ENCODE peak calls at places on chromosomes 1 and 21, in four cellular contexts. One of them, this sample, is unnamed.

GRCh38 chr1:180198186-180198585 is 31.9 kb upstream of the LHX4 start:
- DNase-seq in HepG2: no peak
- DNase-seq in K562: no peak
- DNase-seq in GM12878: no peak
- DNase-seq in this sample: no peak

GRCh38 chr21:41825881-41826280 is 53.3 kb downstream of the PRDM15 start:
- DNase-seq in K562: no peak
- DNase-seq in GM12878: no peak
- DNase-seq in HepG2: no peak
- DNase-seq in this sample: no peak

GRCh38 chr1:39650431-39650830 is 11.0 kb upstream of the HEYL start:
- DNase-seq in GM12878: no peak
- DNase-seq in K562: no peak
- DNase-seq in HepG2: no peak
- DNase-seq in this sample: no peak

GRCh38 chr1:22769932-22770331 is 59.3 kb downstream of the EPHB2 start:
- DNase-seq in GM12878: no peak
- DNase-seq in K562: no peak
- DNase-seq in HepG2: no peak
- DNase-seq in this sample: no peak

GRCh38 chr1:160628799-160629263 is 18.0 kb downstream of the SLAMF1 start:
- DNase-seq in K562: no peak
- DNase-seq in GM12878: no peak
- DNase-seq in HepG2: no peak
- DNase-seq in this sample: no peak

GRCh38 chr1:9128520-9129371 is at the start of gene GPR157:
- DNase-seq in HepG2: peak; percentile 62
- DNase-seq in K562: peak; percentile 100
- DNase-seq in GM12878: no peak
- DNase-seq in this sample: peak; percentile 95

GRCh38 chr1:217188280-217189235 is 442.3 kb downstream of the GPATCH2 start:
- DNase-seq in K562: no peak
- DNase-seq in GM12878: no peak
- DNase-seq in HepG2: no peak
- DNase-seq in this sample: no peak

GRCh38 chr1:164731161-164731747 is 172.3 kb downstream of the PBX1 start:
- DNase-seq in K562: no peak
- DNase-seq in HepG2: no peak
- DNase-seq in GM12878: no peak
- DNase-seq in this sample: no peak

GRCh38 chr1:224783006-224783651 is 146.3 kb upstream of the DNAH14 start:
- DNase-seq in GM12878: peak; percentile 72
- DNase-seq in K562: no peak
- DNase-seq in HepG2: peak; percentile 10
- DNase-seq in this sample: no peak

GRCh38 chr1:206739411-206740076 is 31.0 kb upstream of the IL19 start:
- DNase-seq in K562: no peak
- DNase-seq in HepG2: no peak
- DNase-seq in GM12878: peak; percentile 99
- DNase-seq in this sample: no peak

GRCh38 chr1:111907321-111907720 is 82.1 kb downstream of the KCND3 start:
- DNase-seq in HepG2: no peak
- DNase-seq in GM12878: no peak
- DNase-seq in K562: no peak
- DNase-seq in this sample: no peak

GRCh38 chr1:243963566-243963965 is 87.5 kb upstream of the ZBTB18 start:
- DNase-seq in K562: no peak
- DNase-seq in HepG2: no peak
- DNase-seq in GM12878: no peak
- DNase-seq in this sample: no peak

GRCh38 chr1:20962576-20963258 is 175.6 kb upstream of the HP1BP3 start:
- DNase-seq in HepG2: no peak
- DNase-seq in GM12878: no peak
- DNase-seq in K562: no peak
- DNase-seq in this sample: no peak

GRCh38 chr1:202159534-202160371 is 649 bp downstream of the PTPN7 start:
- DNase-seq in K562: peak; percentile 77
- DNase-seq in HepG2: no peak
- DNase-seq in GM12878: no peak
- DNase-seq in this sample: no peak

GRCh38 chr21:25571726-25572121 is 35.6 kb downstream of the MRPL39 start:
- DNase-seq in K562: no peak
- DNase-seq in HepG2: no peak
- DNase-seq in GM12878: no peak
- DNase-seq in this sample: no peak

GRCh38 chr21:25577765-25578069 is 29.6 kb downstream of the MRPL39 start:
- DNase-seq in HepG2: no peak
- DNase-seq in K562: no peak
- DNase-seq in GM12878: no peak
- DNase-seq in this sample: no peak

GRCh38 chr21:25569711-25570110 is 37.6 kb downstream of the MRPL39 start:
- DNase-seq in K562: no peak
- DNase-seq in GM12878: no peak
- DNase-seq in HepG2: no peak
- DNase-seq in this sample: no peak

GRCh38 chr21:25572895-25573310 is 34.4 kb downstream of the MRPL39 start:
- DNase-seq in K562: no peak
- DNase-seq in HepG2: no peak
- DNase-seq in GM12878: peak; percentile 78
- DNase-seq in this sample: no peak

DNA sequence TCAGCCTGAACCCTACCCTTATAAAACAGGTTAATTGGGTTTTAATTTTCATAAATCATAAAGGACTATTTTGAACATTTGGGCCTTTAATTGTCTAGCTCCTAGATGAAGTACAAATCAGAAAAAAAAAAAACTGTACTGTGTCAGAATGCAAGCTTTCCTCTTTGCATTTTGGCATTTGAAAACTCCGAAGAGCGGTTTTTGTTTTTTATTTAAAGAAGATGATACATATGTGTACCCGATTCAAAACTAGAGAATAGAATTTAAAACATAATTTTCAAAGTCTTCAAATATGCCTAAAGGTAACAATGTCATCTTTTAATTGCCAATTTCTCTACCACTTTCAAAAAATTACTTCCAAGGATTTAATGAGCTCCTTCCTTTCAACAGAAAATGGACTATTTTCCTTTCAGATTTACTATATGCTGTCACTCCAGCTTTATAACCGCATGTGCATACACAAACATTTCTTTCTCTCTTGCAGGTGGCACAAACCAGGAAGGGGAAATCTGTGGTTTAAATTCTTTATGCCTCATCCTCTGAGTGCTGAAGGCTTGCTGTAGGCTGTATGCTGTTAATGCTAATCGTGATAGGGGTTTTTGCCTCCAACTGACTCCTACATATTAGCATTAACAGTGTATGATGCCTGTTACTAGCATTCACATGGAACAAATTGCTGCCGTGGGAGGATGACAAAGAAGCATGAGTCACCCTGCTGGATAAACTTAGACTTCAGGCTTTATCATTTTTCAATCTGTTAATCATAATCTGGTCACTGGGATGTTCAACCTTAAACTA is 33.7 kb downstream of the MRPL39 start:
- DNase-seq in HepG2: peak; percentile 6
- DNase-seq in K562: peak; percentile 38
- DNase-seq in GM12878: peak; percentile 81
- DNase-seq in this sample: peak; percentile 19
- TF ChIP-seq FOXK2 in HepG2: no peak
- TF ChIP-seq FOXK2 in K562: no peak
- TF ChIP-seq FOXK2 in GM12878: no peak
- TF ChIP-seq FOXK2 in this sample: no peak

GRCh38 chr1:41919764-41920397 is 1.2 kb upstream of the HIVEP3 start:
- DNase-seq in K562: peak; percentile 62
- DNase-seq in GM12878: peak; percentile 55
- DNase-seq in HepG2: no peak
- DNase-seq in this sample: peak; percentile 75

GRCh38 chr1:41919131-41919530 is 409 bp upstream of the HIVEP3 start:
- DNase-seq in HepG2: no peak
- DNase-seq in K562: no peak
- DNase-seq in GM12878: no peak
- DNase-seq in this sample: no peak

GRCh38 chr1:41917835-41918449 is 780 bp downstream of the HIVEP3 start:
- DNase-seq in GM12878: no peak
- DNase-seq in HepG2: no peak
- DNase-seq in K562: no peak
- DNase-seq in this sample: peak; percentile 52

GRCh38 chr1:41917051-41917530 is 1.6 kb downstream of the HIVEP3 start:
- DNase-seq in HepG2: no peak
- DNase-seq in K562: no peak
- DNase-seq in GM12878: no peak
- DNase-seq in this sample: no peak

DNA sequence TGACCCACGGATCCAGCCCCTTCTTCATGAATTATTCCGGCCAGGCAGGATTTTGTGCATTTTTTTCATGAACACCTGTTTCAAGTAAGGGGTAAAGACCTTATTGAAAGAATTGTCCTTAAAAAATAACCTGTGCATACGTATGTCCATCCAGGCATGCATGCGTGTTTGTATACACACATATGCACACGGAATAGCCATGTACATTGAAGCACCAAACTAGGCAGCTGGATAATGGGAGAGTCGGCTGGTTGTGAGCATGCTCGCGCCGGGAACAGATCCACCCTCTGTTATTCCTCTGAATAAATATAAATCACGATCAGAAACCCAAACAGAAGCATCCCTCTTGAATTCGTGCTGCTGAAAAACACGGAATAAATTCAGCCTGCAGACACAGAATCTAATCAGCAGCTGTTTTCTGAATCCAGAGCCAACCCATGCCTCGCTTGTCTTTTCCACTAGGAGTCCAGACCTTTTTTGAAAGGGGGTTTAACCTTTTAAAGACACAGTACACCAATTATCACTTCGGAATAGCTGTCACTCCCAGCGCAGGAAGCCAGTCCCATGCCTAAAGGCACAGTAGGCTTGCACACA is at the start of gene HIVEP3:
- DNase-seq in HepG2: no peak
- DNase-seq in GM12878: no peak
- DNase-seq in K562: no peak
- DNase-seq in this sample: peak; percentile 59
- TF ChIP-seq FOXK2 in HepG2: no peak
- TF ChIP-seq FOXK2 in GM12878: no peak
- TF ChIP-seq FOXK2 in K562: no peak
- TF ChIP-seq FOXK2 in this sample: no peak

GRCh38 chr1:53681647-53682368 is 57.2 kb downstream of the GLIS1 start:
- DNase-seq in GM12878: no peak
- DNase-seq in HepG2: peak; percentile 41
- DNase-seq in K562: peak; percentile 53
- DNase-seq in this sample: peak; percentile 71
- TF ChIP-seq FOXK2 in GM12878: no peak
- TF ChIP-seq FOXK2 in HepG2: no peak
- TF ChIP-seq FOXK2 in K562: no peak
- TF ChIP-seq FOXK2 in this sample: no peak

GRCh38 chr1:3898994-3899775 is 887 bp downstream of the C1orf174 start:
- DNase-seq in K562: no peak
- DNase-seq in GM12878: no peak
- DNase-seq in HepG2: peak; percentile 43
- DNase-seq in this sample: no peak
- TF ChIP-seq FOXK2 in K562: no peak
- TF ChIP-seq FOXK2 in GM12878: no peak
- TF ChIP-seq FOXK2 in HepG2: no peak
- TF ChIP-seq FOXK2 in this sample: no peak

GRCh38 chr21:38266732-38267131 is 9.9 kb downstream of the KCNJ15 start:
- DNase-seq in GM12878: no peak
- DNase-seq in HepG2: no peak
- DNase-seq in K562: no peak
- DNase-seq in this sample: no peak
- TF ChIP-seq FOXK2 in GM12878: no peak
- TF ChIP-seq FOXK2 in HepG2: no peak
- TF ChIP-seq FOXK2 in K562: no peak
- TF ChIP-seq FOXK2 in this sample: no peak

DNA sequence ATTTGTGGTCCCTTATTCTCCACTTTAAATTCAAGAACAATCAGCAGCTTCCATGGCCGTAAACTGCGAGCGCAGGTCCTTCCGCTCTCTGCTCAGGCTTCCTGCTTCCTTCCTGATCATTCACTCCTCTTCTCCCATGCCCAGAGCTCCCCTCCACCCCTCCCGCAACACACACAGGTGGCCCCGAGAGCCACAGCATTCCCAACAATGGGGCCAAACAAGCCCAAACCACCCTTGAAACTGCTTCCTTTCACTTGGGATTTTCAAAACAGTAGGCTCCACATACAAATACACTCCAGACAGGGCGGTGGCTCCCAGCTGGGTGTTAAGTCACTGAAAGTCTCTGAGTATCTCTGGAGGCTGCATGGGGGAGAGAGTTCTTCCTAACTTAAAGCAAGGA is 11.4 kb downstream of the FAM89A start:
- DNase-seq in HepG2: no peak
- DNase-seq in K562: no peak
- DNase-seq in GM12878: no peak
- DNase-seq in this sample: no peak
- TF ChIP-seq FOXK2 in HepG2: no peak
- TF ChIP-seq FOXK2 in K562: no peak
- TF ChIP-seq FOXK2 in GM12878: no peak
- TF ChIP-seq FOXK2 in this sample: no peak

GRCh38 chr1:97277891-97278662 is 556.5 kb downstream of the PTBP2 start:
- DNase-seq in GM12878: no peak
- DNase-seq in HepG2: no peak
- DNase-seq in K562: no peak
- DNase-seq in this sample: no peak
- TF ChIP-seq FOXK2 in GM12878: no peak
- TF ChIP-seq FOXK2 in HepG2: no peak
- TF ChIP-seq FOXK2 in K562: no peak
- TF ChIP-seq FOXK2 in this sample: no peak

GRCh38 chr21:45156459-45156858 is 82.1 kb downstream of the ADARB1 start:
- DNase-seq in K562: no peak
- DNase-seq in GM12878: no peak
- DNase-seq in HepG2: no peak
- DNase-seq in this sample: no peak
- TF ChIP-seq FOXK2 in K562: no peak
- TF ChIP-seq FOXK2 in GM12878: no peak
- TF ChIP-seq FOXK2 in HepG2: no peak
- TF ChIP-seq FOXK2 in this sample: no peak